ENCODE peak calls at places on chromosome 4, in eight cellular contexts. Z is NCI-H1105, S is NAMALWA, I is kidney tubule cell, N is HepG2, W is AG08396, C is HCEC 1CT, U is upper lobe of right lung. V is an unnamed sample.
A peak's percentile ranks its signal among the peaks of the same experiment; 100 is the strongest.

GRCh38 chr4:179467890-179468289 is 2025.7 kb upstream of the AGA start:
- DNase-seq in W (no peak), N (no peak), I (peak; percentile 1), C (no peak), Z (no peak), S (no peak), U (no peak), V (no peak)

GRCh38 chr4:79290376-79290775 is 35.5 kb downstream of the NAA11 start:
- DNase-seq in W (no peak), Z (no peak), I (no peak), N (no peak), C (no peak), U (no peak), S (no peak), V (no peak)

GRCh38 chr4:176302283-176303275 is 17.2 kb upstream of the SPCS3 start:
- DNase-seq in U (no peak), Z (no peak), N (no peak), W (peak; percentile 35), C (peak; percentile 64), S (no peak), I (peak; percentile 82), V (no peak)

GRCh38 chr4:89400408-89401035 is 92.9 kb upstream of the GPRIN3 start:
- DNase-seq in S (no peak), C (no peak), I (no peak), Z (no peak), U (no peak), N (no peak), W (no peak), V (no peak)

GRCh38 chr4:42466285-42466684 is 69.0 kb downstream of the SHISA3 start:
- DNase-seq in C (no peak), I (no peak), W (no peak), N (no peak), S (no peak), Z (no peak), U (no peak), V (no peak)

GRCh38 chr4:71222661-71223060 is 116.2 kb upstream of the SLC4A4 start:
- DNase-seq in I (no peak), N (no peak), W (no peak), C (no peak), S (no peak), Z (no peak), U (no peak), V (no peak)

GRCh38 chr4:14379148-14379547 is 623.1 kb upstream of the CPEB2 start:
- DNase-seq in I (peak; percentile 44), Z (no peak), U (no peak), W (no peak), C (peak; percentile 46), N (no peak), S (no peak), V (no peak)

GRCh38 chr4:126627255-126627654 is 1005.5 kb upstream of the INTU start:
- DNase-seq in S (peak; percentile 16), Z (no peak), N (no peak), W (no peak), I (peak; percentile 4), C (peak; percentile 5), U (no peak), V (peak; percentile 62)

GRCh38 chr4:43843501-43843900 is 605.1 kb downstream of the KCTD8 start:
- DNase-seq in W (peak; percentile 7), C (no peak), S (no peak), U (no peak), N (peak; percentile 6), I (peak; percentile 2), Z (no peak), V (no peak)

GRCh38 chr4:82839624-82840023 is 41.0 kb upstream of the SCD5 start:
- DNase-seq in W (no peak), C (peak; percentile 18), I (no peak), N (no peak), Z (no peak), S (no peak), U (no peak), V (no peak)

GRCh38 chr4:125705681-125706080 is 390.9 kb downstream of the FAT4 start:
- DNase-seq in N (no peak), W (no peak), Z (no peak), C (no peak), S (no peak), I (no peak), U (no peak), V (no peak)

GRCh38 chr4:185849543-185850185 is 37.7 kb upstream of the SORBS2 start:
- DNase-seq in Z (no peak), W (no peak), U (no peak), C (no peak), I (no peak), S (no peak), N (no peak), V (no peak)

GRCh38 chr4:150229538-150229937 is 151.3 kb downstream of the DCLK2 start:
- DNase-seq in W (no peak), Z (no peak), N (no peak), U (no peak), I (no peak), C (peak; percentile 55), S (no peak), V (no peak)

GRCh38 chr4:164937576-164938270 is 39.7 kb downstream of the TRIM61 start:
- DNase-seq in I (no peak), U (no peak), N (peak; percentile 12), Z (no peak), S (peak; percentile 48), W (no peak), C (no peak), V (peak; percentile 84)

GRCh38 chr4:53306729-53307128 is 59.1 kb downstream of the SCFD2 start:
- DNase-seq in S (no peak), C (peak; percentile 55), I (no peak), U (no peak), Z (no peak), W (peak; percentile 20), N (no peak), V (no peak)

GRCh38 chr4:52825311-52826090 is 36.6 kb upstream of the RASL11B start:
- DNase-seq in I (peak; percentile 93), W (no peak), S (no peak), U (no peak), C (peak; percentile 12), N (peak; percentile 54), Z (no peak), V (no peak)

GRCh38 chr4:54843106-54843505 is 185.3 kb downstream of the KIT start:
- DNase-seq in C (no peak), N (no peak), I (no peak), U (no peak), Z (no peak), W (no peak), S (no peak), V (no peak)

GRCh38 chr4:93770201-93770600 is 58.4 kb upstream of the ATOH1 start:
- DNase-seq in Z (no peak), S (no peak), C (no peak), N (no peak), I (no peak), W (no peak), U (no peak), V (no peak)

GRCh38 chr4:167642250-167642649 is 408.0 kb upstream of the SPOCK3 start:
- DNase-seq in W (no peak), N (no peak), C (no peak), U (no peak), S (no peak), Z (no peak), I (no peak), V (no peak)

GRCh38 chr4:46648088-46648744 is 258.3 kb upstream of the GABRA2 start:
- DNase-seq in I (peak; percentile 72), N (peak; percentile 37), U (no peak), W (no peak), S (peak; percentile 64), Z (peak; percentile 0), C (no peak), V (peak; percentile 89)

GRCh38 chr4:28360681-28361080 is 1500.0 kb downstream of the STIM2 start:
- DNase-seq in I (no peak), W (no peak), C (no peak), S (no peak), U (no peak), N (no peak), Z (no peak), V (no peak)

GRCh38 chr4:83083925-83084475 is 30.5 kb downstream of the PLAC8 start:
- DNase-seq in I (no peak), U (no peak), N (no peak), C (no peak), S (peak; percentile 42), W (no peak), Z (no peak), V (peak; percentile 47)

GRCh38 chr4:99395595-99396364 is 39.4 kb downstream of the ADH7 start:
- DNase-seq in U (no peak), W (peak; percentile 17), I (peak; percentile 83), C (peak; percentile 2), N (no peak), S (no peak), Z (no peak), V (no peak)

GRCh38 chr4:153610623-153611376 is 73.3 kb upstream of the TLR2 start:
- DNase-seq in S (no peak), U (no peak), C (no peak), N (no peak), I (no peak), W (no peak), Z (no peak), V (no peak)

GRCh38 chr4:26021417-26022345 is 107.7 kb downstream of the SMIM20 start:
- DNase-seq in I (no peak), N (no peak), C (no peak), Z (no peak), U (no peak), S (no peak), W (no peak), V (no peak)